ENCODE peak calls at places on chromosomes 11 and 22, in five cellular contexts. One of them, this sample, is unnamed.

GRCh38 chr11:124233376-124233775 is 7.5 kb upstream of the OR8G1 start:
- DNase-seq in PC-3: no peak
- DNase-seq in neural crest cell: no peak
- DNase-seq in cardiac fibroblast: no peak
- DNase-seq in mesothelial cell of epicardium: no peak
- DNase-seq in this sample: no peak

GRCh38 chr11:110337570-110338193 is 41.3 kb upstream of the RDX start:
- DNase-seq in PC-3: peak; percentile 87
- DNase-seq in neural crest cell: no peak
- DNase-seq in cardiac fibroblast: peak; percentile 22
- DNase-seq in mesothelial cell of epicardium: no peak
- DNase-seq in this sample: no peak

GRCh38 chr11:3037041-3037944 is 19.9 kb downstream of the CARS1 start:
- DNase-seq in PC-3: peak; percentile 77
- DNase-seq in neural crest cell: peak; percentile 80
- DNase-seq in cardiac fibroblast: peak; percentile 80
- DNase-seq in mesothelial cell of epicardium: peak; percentile 61
- DNase-seq in this sample: peak; percentile 26

GRCh38 chr22:21936151-21936778 is 16.4 kb downstream of the PPM1F start:
- DNase-seq in PC-3: no peak
- DNase-seq in neural crest cell: no peak
- DNase-seq in cardiac fibroblast: peak; percentile 18
- DNase-seq in mesothelial cell of epicardium: no peak
- DNase-seq in this sample: no peak

GRCh38 chr22:39518996-39519680 is 1.2 kb upstream of the ATF4 start:
- DNase-seq in PC-3: peak; percentile 33
- DNase-seq in neural crest cell: no peak
- DNase-seq in cardiac fibroblast: peak; percentile 71
- DNase-seq in mesothelial cell of epicardium: no peak
- DNase-seq in this sample: no peak

GRCh38 chr11:71485466-71485865 is 32.5 kb downstream of the NADSYN1 start:
- DNase-seq in PC-3: no peak
- DNase-seq in neural crest cell: no peak
- DNase-seq in cardiac fibroblast: no peak
- DNase-seq in mesothelial cell of epicardium: no peak
- DNase-seq in this sample: no peak

GRCh38 chr22:29216011-29216872 is 10.5 kb downstream of the EMID1 start:
- DNase-seq in PC-3: no peak
- DNase-seq in neural crest cell: no peak
- DNase-seq in cardiac fibroblast: no peak
- DNase-seq in mesothelial cell of epicardium: no peak
- DNase-seq in this sample: no peak

GRCh38 chr11:112608466-112608865 is 347.8 kb upstream of the PLET1 start:
- DNase-seq in PC-3: no peak
- DNase-seq in neural crest cell: no peak
- DNase-seq in cardiac fibroblast: no peak
- DNase-seq in mesothelial cell of epicardium: no peak
- DNase-seq in this sample: no peak

GRCh38 chr22:42468841-42469240 is 36.6 kb upstream of the NFAM1 start:
- DNase-seq in PC-3: no peak
- DNase-seq in neural crest cell: no peak
- DNase-seq in cardiac fibroblast: peak; percentile 9
- DNase-seq in mesothelial cell of epicardium: no peak
- DNase-seq in this sample: no peak

GRCh38 chr22:43955883-43956286 is 643 bp downstream of the SAMM50 start:
- DNase-seq in PC-3: no peak
- DNase-seq in neural crest cell: no peak
- DNase-seq in cardiac fibroblast: peak; percentile 27
- DNase-seq in mesothelial cell of epicardium: no peak
- DNase-seq in this sample: no peak

GRCh38 chr11:17719028-17719939 is at the start of gene MYOD1:
- DNase-seq in PC-3: no peak
- DNase-seq in neural crest cell: no peak
- DNase-seq in cardiac fibroblast: peak; percentile 14
- DNase-seq in mesothelial cell of epicardium: no peak
- DNase-seq in this sample: no peak

GRCh38 chr11:27721505-27722116 is 21.4 kb upstream of the BDNF start:
- DNase-seq in PC-3: no peak
- DNase-seq in neural crest cell: no peak
- DNase-seq in cardiac fibroblast: no peak
- DNase-seq in mesothelial cell of epicardium: no peak
- DNase-seq in this sample: no peak

GRCh38 chr22:47000888-47001287 is 238.4 kb downstream of the TBC1D22A start:
- DNase-seq in PC-3: no peak
- DNase-seq in neural crest cell: no peak
- DNase-seq in cardiac fibroblast: no peak
- DNase-seq in mesothelial cell of epicardium: no peak
- DNase-seq in this sample: no peak

GRCh38 chr11:64253481-64253880 is 2.2 kb downstream of the PLCB3 start:
- DNase-seq in PC-3: peak; percentile 44
- DNase-seq in neural crest cell: no peak
- DNase-seq in cardiac fibroblast: no peak
- DNase-seq in mesothelial cell of epicardium: no peak
- DNase-seq in this sample: no peak

GRCh38 chr11:77027275-77027674 is 6.9 kb upstream of the B3GNT6 start:
- DNase-seq in PC-3: peak; percentile 98
- DNase-seq in neural crest cell: no peak
- DNase-seq in cardiac fibroblast: peak; percentile 13
- DNase-seq in mesothelial cell of epicardium: no peak
- DNase-seq in this sample: no peak

GRCh38 chr22:20494978-20495860 is at the start of gene KLHL22:
- DNase-seq in PC-3: peak; percentile 30
- DNase-seq in neural crest cell: peak; percentile 4
- DNase-seq in cardiac fibroblast: peak; percentile 37
- DNase-seq in mesothelial cell of epicardium: peak; percentile 31
- DNase-seq in this sample: no peak

GRCh38 chr11:46438211-46438610 is 46.6 kb upstream of the CHRM4 start:
- DNase-seq in PC-3: no peak
- DNase-seq in neural crest cell: no peak
- DNase-seq in cardiac fibroblast: no peak
- DNase-seq in mesothelial cell of epicardium: no peak
- DNase-seq in this sample: no peak

GRCh38 chr22:19842386-19843106 is 12.1 kb downstream of the GNB1L start:
- DNase-seq in PC-3: no peak
- DNase-seq in neural crest cell: no peak
- DNase-seq in cardiac fibroblast: no peak
- DNase-seq in mesothelial cell of epicardium: no peak
- DNase-seq in this sample: no peak

GRCh38 chr11:111718436-111719325 is 47.5 kb downstream of the PPP2R1B start:
- DNase-seq in PC-3: peak; percentile 98
- DNase-seq in neural crest cell: no peak
- DNase-seq in cardiac fibroblast: peak; percentile 73
- DNase-seq in mesothelial cell of epicardium: no peak
- DNase-seq in this sample: no peak

GRCh38 chr11:45945392-45945999 is 23.0 kb downstream of the LARGE2 start:
- DNase-seq in PC-3: no peak
- DNase-seq in neural crest cell: no peak
- DNase-seq in cardiac fibroblast: no peak
- DNase-seq in mesothelial cell of epicardium: no peak
- DNase-seq in this sample: no peak

GRCh38 chr11:129239207-129239606 is 47.1 kb upstream of the ARHGAP32 start:
- DNase-seq in PC-3: no peak
- DNase-seq in neural crest cell: no peak
- DNase-seq in cardiac fibroblast: no peak
- DNase-seq in mesothelial cell of epicardium: no peak
- DNase-seq in this sample: no peak

GRCh38 chr11:59689015-59689414 is 20.2 kb upstream of the PATL1 start:
- DNase-seq in PC-3: no peak
- DNase-seq in neural crest cell: no peak
- DNase-seq in cardiac fibroblast: no peak
- DNase-seq in mesothelial cell of epicardium: no peak
- DNase-seq in this sample: no peak

GRCh38 chr11:36818410-36818809 is 220.4 kb upstream of the RAG2 start:
- DNase-seq in PC-3: no peak
- DNase-seq in neural crest cell: no peak
- DNase-seq in cardiac fibroblast: no peak
- DNase-seq in mesothelial cell of epicardium: no peak
- DNase-seq in this sample: no peak
- TF ChIP-seq CTCF in PC-3: peak; percentile 54
- TF ChIP-seq CTCF in neural crest cell: peak; percentile 52
- TF ChIP-seq CTCF in cardiac fibroblast: no peak
- TF ChIP-seq CTCF in mesothelial cell of epicardium: peak; percentile 33
- TF ChIP-seq CTCF in this sample: no peak

GRCh38 chr11:11618973-11619435 is 2.8 kb downstream of the GALNT18 start:
- DNase-seq in PC-3: peak; percentile 19
- DNase-seq in neural crest cell: no peak
- DNase-seq in cardiac fibroblast: no peak
- DNase-seq in mesothelial cell of epicardium: no peak
- DNase-seq in this sample: no peak
- TF ChIP-seq CTCF in PC-3: peak; percentile 54
- TF ChIP-seq CTCF in neural crest cell: no peak
- TF ChIP-seq CTCF in cardiac fibroblast: no peak
- TF ChIP-seq CTCF in mesothelial cell of epicardium: no peak
- TF ChIP-seq CTCF in this sample: no peak

DNA sequence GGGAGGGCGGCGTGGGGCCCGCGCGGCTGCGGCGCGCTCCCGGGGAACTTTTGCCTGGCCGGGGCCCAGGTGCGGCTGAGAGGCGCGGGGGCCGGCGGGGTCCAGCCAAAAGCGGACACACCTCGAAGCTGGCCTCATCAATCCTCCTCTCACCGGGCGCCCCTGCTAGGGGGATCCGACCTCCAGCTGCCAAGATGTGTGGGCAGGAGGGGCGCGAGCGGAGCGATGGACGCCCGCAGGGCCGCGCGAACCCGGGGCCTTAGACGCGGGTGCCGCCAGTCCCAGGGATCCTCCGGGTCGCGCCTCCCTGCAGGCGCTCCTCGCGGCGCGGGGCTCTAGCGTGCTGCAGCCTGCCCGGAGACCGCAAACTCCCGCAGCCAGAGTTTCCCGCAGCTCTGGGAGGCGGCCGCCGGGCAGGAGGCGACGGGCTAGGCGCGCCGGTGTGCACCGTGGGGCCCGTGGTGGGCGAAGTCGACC is 785 bp downstream of the IGSF9B start:
- DNase-seq in PC-3: no peak
- DNase-seq in neural crest cell: no peak
- DNase-seq in cardiac fibroblast: no peak
- DNase-seq in mesothelial cell of epicardium: no peak
- DNase-seq in this sample: no peak
- TF ChIP-seq CTCF in PC-3: no peak
- TF ChIP-seq CTCF in neural crest cell: no peak
- TF ChIP-seq CTCF in cardiac fibroblast: no peak
- TF ChIP-seq CTCF in mesothelial cell of epicardium: no peak
- TF ChIP-seq CTCF in this sample: no peak

GRCh38 chr11:78417888-78418583 is 416 bp upstream of the GAB2 start:
- DNase-seq in PC-3: peak; percentile 86
- DNase-seq in neural crest cell: peak; percentile 75
- DNase-seq in cardiac fibroblast: peak; percentile 70
- DNase-seq in mesothelial cell of epicardium: peak; percentile 73
- DNase-seq in this sample: peak; percentile 57
- TF ChIP-seq CTCF in PC-3: no peak
- TF ChIP-seq CTCF in neural crest cell: peak; percentile 34
- TF ChIP-seq CTCF in cardiac fibroblast: no peak
- TF ChIP-seq CTCF in mesothelial cell of epicardium: no peak
- TF ChIP-seq CTCF in this sample: no peak

GRCh38 chr11:127063191-127063590 is 62.6 kb upstream of the KIRREL3 start:
- DNase-seq in PC-3: no peak
- DNase-seq in neural crest cell: no peak
- DNase-seq in cardiac fibroblast: no peak
- DNase-seq in mesothelial cell of epicardium: no peak
- DNase-seq in this sample: no peak
- TF ChIP-seq CTCF in PC-3: no peak
- TF ChIP-seq CTCF in neural crest cell: no peak
- TF ChIP-seq CTCF in cardiac fibroblast: no peak
- TF ChIP-seq CTCF in mesothelial cell of epicardium: no peak
- TF ChIP-seq CTCF in this sample: no peak